ENCODE peak calls at places on chromosomes 5 and 9, in nine cellular contexts. Q is AG09309; Z is CD8-positive, alpha-beta T cell; S is fibroblast of mammary gland; A is gastrocnemius medialis; C is bronchial epithelial cell; U is RWPE2; Y is PC-9; X is brain microvascular endothelial cell. G is an unnamed sample.

GRCh38 chr9:5500441-5501235 is 9.7 kb upstream of the PDCD1LG2 start:
- DNase-seq in Q (no peak), Z (no peak), S (peak), A (no peak), C (no peak), U (no peak), Y (no peak), X (peak), G (peak)

GRCh38 chr9:16221350-16221749 is 649.1 kb downstream of the BNC2 start:
- DNase-seq in Q (no peak), Z (no peak), S (peak), A (peak), C (no peak), U (no peak), Y (no peak), X (no peak), G (no peak)

GRCh38 chr5:57366744-57367143 is 115.9 kb downstream of the ACTBL2 start:
- DNase-seq in Q (no peak), Z (no peak), S (peak), A (no peak), C (peak), U (no peak), Y (peak), X (peak), G (no peak)

GRCh38 chr5:149728303-149728702 is 1.8 kb upstream of the PPARGC1B start:
- DNase-seq in Q (no peak), Z (no peak), S (no peak), A (no peak), C (peak), U (no peak), Y (no peak), X (no peak), G (no peak)

GRCh38 chr9:137295313-137296213 is 6.5 kb downstream of the NRARP start:
- DNase-seq in Q (no peak), Z (peak), S (no peak), A (no peak), C (no peak), U (no peak), Y (peak), X (no peak), G (no peak)

GRCh38 chr5:56734066-56734766 is 81.1 kb upstream of the MAP3K1 start:
- DNase-seq in Q (no peak), Z (no peak), S (no peak), A (no peak), C (no peak), U (no peak), Y (peak), X (no peak), G (no peak)

GRCh38 chr9:122912964-122913673 is at the start of gene ZBTB6:
- DNase-seq in Q (peak), Z (peak), S (peak), A (peak), C (peak), U (peak), Y (peak), X (peak), G (peak)

GRCh38 chr5:81767097-81767496 is 16.2 kb upstream of the SSBP2 start:
- DNase-seq in Q (no peak), Z (no peak), S (no peak), A (no peak), C (no peak), U (no peak), Y (no peak), X (no peak), G (no peak)

GRCh38 chr9:128523199-128523925 is 18.8 kb downstream of the GLE1 start:
- DNase-seq in Q (no peak), Z (no peak), S (peak), A (no peak), C (no peak), U (no peak), Y (no peak), X (peak), G (peak)

GRCh38 chr5:44891116-44891515 is 82.4 kb downstream of the MRPS30 start:
- DNase-seq in Q (no peak), Z (no peak), S (no peak), A (no peak), C (no peak), U (no peak), Y (no peak), X (no peak), G (no peak)

GRCh38 chr9:108511200-108511756 is 344.5 kb downstream of the ACTL7B start:
- DNase-seq in Q (peak), Z (no peak), S (peak), A (no peak), C (peak), U (no peak), Y (no peak), X (peak), G (peak)

GRCh38 chr5:122816726-122817125 is 28.7 kb upstream of the SNX24 start:
- DNase-seq in Q (no peak), Z (no peak), S (no peak), A (no peak), C (no peak), U (no peak), Y (no peak), X (no peak), G (no peak)

GRCh38 chr9:87712801-87713277 is 13.1 kb upstream of the CTSL start:
- DNase-seq in Q (no peak), Z (no peak), S (no peak), A (no peak), C (no peak), U (no peak), Y (no peak), X (no peak), G (no peak)

GRCh38 chr9:87713990-87714335 is 12.0 kb upstream of the CTSL start:
- DNase-seq in Q (no peak), Z (no peak), S (no peak), A (no peak), C (no peak), U (no peak), Y (no peak), X (no peak), G (no peak)

GRCh38 chr9:87714819-87715218 is 11.1 kb upstream of the CTSL start:
- DNase-seq in Q (peak), Z (no peak), S (peak), A (peak), C (peak), U (no peak), Y (no peak), X (peak), G (peak)

GRCh38 chr9:87711857-87712800 is 13.8 kb upstream of the CTSL start:
- DNase-seq in Q (peak), Z (no peak), S (peak), A (no peak), C (peak), U (no peak), Y (peak), X (peak), G (peak)

GRCh38 chr9:87713278-87713989 is 12.5 kb upstream of the CTSL start:
- DNase-seq in Q (peak), Z (no peak), S (peak), A (peak), C (peak), U (peak), Y (peak), X (peak), G (peak)
- H3K4me3 ChIP-seq in Q (peak), Z (no peak), S (no peak), A (no peak), C (no peak), U (no peak), Y (peak), X (peak), G (peak)

GRCh38 chr5:158819840-158820620 is 279.7 kb downstream of the EBF1 start:
- DNase-seq in Q (peak), Z (no peak), S (peak), A (no peak), C (peak), U (no peak), Y (no peak), X (peak), G (peak)
- H3K4me3 ChIP-seq in Q (no peak), Z (no peak), S (no peak), A (no peak), C (no peak), U (no peak), Y (no peak), X (no peak), G (no peak)

DNA sequence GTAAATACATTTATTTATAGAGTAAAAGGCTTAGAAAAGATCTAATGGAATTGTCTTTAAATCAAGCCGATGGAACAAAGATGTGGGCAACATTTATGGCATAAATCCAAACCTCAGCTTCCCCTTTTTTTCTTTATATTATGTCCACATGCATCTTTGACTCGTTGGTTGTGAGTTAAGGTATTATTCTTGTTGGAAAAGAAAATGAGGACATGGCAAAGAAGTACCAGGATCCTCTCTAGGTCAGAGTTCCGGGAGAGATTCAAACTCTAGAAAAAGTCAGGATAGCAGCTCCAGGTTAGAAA is 500 bp upstream of the NME5 start:
- DNase-seq in Q (no peak), Z (no peak), S (no peak), A (no peak), C (no peak), U (no peak), Y (no peak), X (no peak), G (no peak)
- H3K4me3 ChIP-seq in Q (no peak), Z (no peak), S (no peak), A (no peak), C (no peak), U (no peak), Y (no peak), X (no peak), G (no peak)

DNA sequence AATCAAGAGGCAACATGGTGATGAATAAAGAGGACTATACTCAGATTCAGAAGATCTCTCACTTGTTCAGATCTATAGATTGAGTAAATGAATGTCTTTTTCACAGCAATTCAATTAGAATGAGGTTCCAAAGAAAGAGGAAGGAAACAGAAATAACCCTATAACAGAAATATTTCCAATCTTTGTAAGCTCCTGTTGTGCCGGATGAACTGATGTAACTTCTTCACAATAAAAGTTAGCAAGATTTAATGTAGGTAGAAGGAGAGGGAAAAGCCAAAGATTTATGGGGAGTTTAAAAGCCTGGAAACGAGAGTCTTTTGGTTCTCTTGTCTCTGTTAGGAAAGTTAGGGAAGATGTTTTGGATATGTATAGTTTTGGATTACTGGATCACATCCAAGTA is 92.1 kb downstream of the PBX3 start:
- DNase-seq in Q (no peak), Z (no peak), S (no peak), A (no peak), C (no peak), U (no peak), Y (no peak), X (no peak), G (no peak)
- H3K4me3 ChIP-seq in Q (no peak), Z (no peak), S (no peak), A (no peak), C (no peak), U (no peak), Y (no peak), X (no peak), G (no peak)

DNA sequence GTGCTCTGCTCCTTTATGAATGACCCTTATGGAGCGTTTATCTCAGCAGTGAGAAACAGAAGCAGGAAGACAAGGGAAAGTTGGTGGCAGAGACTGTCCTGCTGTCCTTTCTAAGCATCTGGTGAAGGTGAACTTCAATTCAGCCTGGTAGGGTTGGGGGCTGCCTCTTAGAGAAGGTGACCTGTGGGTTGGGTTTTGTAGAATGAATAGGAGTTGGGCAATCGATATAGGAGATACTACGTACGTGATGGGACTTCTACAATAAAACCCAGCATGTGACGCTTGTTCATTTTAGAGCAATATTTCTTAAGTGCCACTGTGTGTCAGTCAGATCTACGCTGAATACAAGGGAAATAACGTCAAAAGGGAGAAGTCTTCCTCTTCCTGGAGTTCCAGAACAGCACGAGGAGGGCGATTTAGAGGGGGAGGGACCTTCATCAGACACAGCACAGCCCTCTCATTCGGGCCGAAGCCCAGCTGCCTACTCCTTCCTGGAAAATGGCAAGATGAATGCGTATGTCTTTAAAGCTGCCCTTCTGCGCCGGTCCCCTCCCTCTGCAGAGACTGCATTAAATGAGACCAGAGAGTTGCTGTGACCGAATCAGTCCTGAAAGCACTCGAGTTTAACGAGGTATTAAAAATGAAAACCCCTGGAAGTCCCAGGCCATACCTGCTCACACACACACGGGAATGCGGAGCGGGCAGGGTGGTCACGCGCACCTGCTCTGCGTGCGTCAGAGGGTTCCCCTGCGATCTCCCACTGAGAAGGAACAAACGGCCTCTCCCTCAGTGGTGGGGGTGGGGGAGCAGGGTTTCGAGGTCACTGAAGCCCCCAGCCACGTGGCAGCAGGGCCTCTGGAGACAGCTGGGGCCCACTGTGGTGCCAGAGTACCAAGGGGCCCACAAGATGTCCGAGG is 85.3 kb upstream of the SARDH start:
- DNase-seq in Q (no peak), Z (no peak), S (no peak), A (no peak), C (no peak), U (no peak), Y (no peak), X (no peak), G (no peak)
- H3K4me3 ChIP-seq in Q (no peak), Z (no peak), S (no peak), A (no peak), C (no peak), U (no peak), Y (no peak), X (no peak), G (no peak)

GRCh38 chr9:37010976-37011375 is 23.1 kb downstream of the PAX5 start:
- DNase-seq in Q (no peak), Z (no peak), S (no peak), A (no peak), C (no peak), U (no peak), Y (no peak), X (no peak), G (no peak)
- H3K4me3 ChIP-seq in Q (no peak), Z (no peak), S (no peak), A (no peak), C (no peak), U (no peak), Y (no peak), X (no peak), G (no peak)

GRCh38 chr5:372911-373709 is 51.6 kb downstream of the AHRR start:
- DNase-seq in Q (no peak), Z (peak), S (no peak), A (no peak), C (no peak), U (peak), Y (no peak), X (no peak), G (no peak)
- H3K4me3 ChIP-seq in Q (no peak), Z (no peak), S (no peak), A (no peak), C (no peak), U (peak), Y (no peak), X (no peak), G (no peak)

GRCh38 chr5:93589812-93590215 is 6.8 kb downstream of the NR2F1 start:
- DNase-seq in Q (no peak), Z (no peak), S (peak), A (no peak), C (no peak), U (no peak), Y (no peak), X (no peak), G (no peak)
- H3K4me3 ChIP-seq in Q (no peak), Z (no peak), S (peak), A (no peak), C (no peak), U (no peak), Y (no peak), X (peak), G (no peak)

G was measured in skeletal muscle cell.